ENCODE peak calls at places on chromosomes 13 and 19, in eight cellular contexts. One of them, this sample, is unnamed.

GRCh38 chr19:1154731-1155351 is 19.2 kb downstream of the SBNO2 start:
- DNase-seq in endodermal cell: no peak
- DNase-seq in progenitor cell of endocrine pancreas: no peak
- DNase-seq in foreskin keratinocyte: peak; percentile 48
- DNase-seq in AG04449: no peak
- DNase-seq in tibial artery: peak; percentile 95
- DNase-seq in H54: peak; percentile 94
- DNase-seq in CD8-positive, alpha-beta memory T cell: no peak
- DNase-seq in this sample: peak; percentile 60

GRCh38 chr13:43005460-43006236 is 13.6 kb upstream of the EPSTI1 start:
- DNase-seq in endodermal cell: no peak
- DNase-seq in progenitor cell of endocrine pancreas: no peak
- DNase-seq in foreskin keratinocyte: peak; percentile 59
- DNase-seq in AG04449: no peak
- DNase-seq in tibial artery: no peak
- DNase-seq in H54: no peak
- DNase-seq in CD8-positive, alpha-beta memory T cell: no peak
- DNase-seq in this sample: no peak

GRCh38 chr19:7505682-7506384 is 10.1 kb upstream of the ZNF358 start:
- DNase-seq in endodermal cell: peak; percentile 93
- DNase-seq in progenitor cell of endocrine pancreas: no peak
- DNase-seq in foreskin keratinocyte: no peak
- DNase-seq in AG04449: no peak
- DNase-seq in tibial artery: no peak
- DNase-seq in H54: peak; percentile 84
- DNase-seq in CD8-positive, alpha-beta memory T cell: no peak
- DNase-seq in this sample: no peak

GRCh38 chr19:8305798-8306197 is 2.4 kb downstream of the CD320 start:
- DNase-seq in endodermal cell: no peak
- DNase-seq in progenitor cell of endocrine pancreas: peak; percentile 5
- DNase-seq in foreskin keratinocyte: no peak
- DNase-seq in AG04449: no peak
- DNase-seq in tibial artery: peak; percentile 28
- DNase-seq in H54: no peak
- DNase-seq in CD8-positive, alpha-beta memory T cell: no peak
- DNase-seq in this sample: no peak

GRCh38 chr19:18802354-18802753 is 11.2 kb upstream of the COMP start:
- DNase-seq in endodermal cell: peak; percentile 87
- DNase-seq in progenitor cell of endocrine pancreas: no peak
- DNase-seq in foreskin keratinocyte: no peak
- DNase-seq in AG04449: no peak
- DNase-seq in tibial artery: no peak
- DNase-seq in H54: no peak
- DNase-seq in CD8-positive, alpha-beta memory T cell: no peak
- DNase-seq in this sample: no peak

GRCh38 chr19:13764821-13765394 is 586 bp downstream of the MRI1 start:
- DNase-seq in endodermal cell: peak; percentile 67
- DNase-seq in progenitor cell of endocrine pancreas: no peak
- DNase-seq in foreskin keratinocyte: no peak
- DNase-seq in AG04449: no peak
- DNase-seq in tibial artery: no peak
- DNase-seq in H54: no peak
- DNase-seq in CD8-positive, alpha-beta memory T cell: peak; percentile 26
- DNase-seq in this sample: no peak

GRCh38 chr13:41544824-41545707 is 87.7 kb downstream of the RGCC start:
- DNase-seq in endodermal cell: no peak
- DNase-seq in progenitor cell of endocrine pancreas: no peak
- DNase-seq in foreskin keratinocyte: peak; percentile 91
- DNase-seq in AG04449: no peak
- DNase-seq in tibial artery: no peak
- DNase-seq in H54: no peak
- DNase-seq in CD8-positive, alpha-beta memory T cell: no peak
- DNase-seq in this sample: no peak

GRCh38 chr13:94710881-94711560 is 1.3 kb downstream of the SOX21 start:
- DNase-seq in endodermal cell: peak; percentile 86
- DNase-seq in progenitor cell of endocrine pancreas: peak; percentile 36
- DNase-seq in foreskin keratinocyte: peak; percentile 17
- DNase-seq in AG04449: no peak
- DNase-seq in tibial artery: peak; percentile 62
- DNase-seq in H54: no peak
- DNase-seq in CD8-positive, alpha-beta memory T cell: no peak
- DNase-seq in this sample: no peak

GRCh38 chr13:84870190-84870589 is 929.0 kb downstream of the SLITRK6 start:
- DNase-seq in endodermal cell: peak; percentile 50
- DNase-seq in progenitor cell of endocrine pancreas: no peak
- DNase-seq in foreskin keratinocyte: no peak
- DNase-seq in AG04449: no peak
- DNase-seq in tibial artery: no peak
- DNase-seq in H54: no peak
- DNase-seq in CD8-positive, alpha-beta memory T cell: no peak
- DNase-seq in this sample: no peak

GRCh38 chr19:18735752-18736151 is 52.3 kb downstream of the CRTC1 start:
- DNase-seq in endodermal cell: peak; percentile 44
- DNase-seq in progenitor cell of endocrine pancreas: no peak
- DNase-seq in foreskin keratinocyte: no peak
- DNase-seq in AG04449: no peak
- DNase-seq in tibial artery: no peak
- DNase-seq in H54: no peak
- DNase-seq in CD8-positive, alpha-beta memory T cell: no peak
- DNase-seq in this sample: no peak

GRCh38 chr19:45187421-45188100 is 9.0 kb downstream of the BLOC1S3 start:
- DNase-seq in endodermal cell: peak; percentile 81
- DNase-seq in progenitor cell of endocrine pancreas: no peak
- DNase-seq in foreskin keratinocyte: no peak
- DNase-seq in AG04449: no peak
- DNase-seq in tibial artery: no peak
- DNase-seq in H54: no peak
- DNase-seq in CD8-positive, alpha-beta memory T cell: peak; percentile 45
- DNase-seq in this sample: no peak

GRCh38 chr13:33284916-33285315 is 639 bp downstream of the STARD13 start:
- DNase-seq in endodermal cell: no peak
- DNase-seq in progenitor cell of endocrine pancreas: no peak
- DNase-seq in foreskin keratinocyte: peak; percentile 63
- DNase-seq in AG04449: no peak
- DNase-seq in tibial artery: no peak
- DNase-seq in H54: no peak
- DNase-seq in CD8-positive, alpha-beta memory T cell: no peak
- DNase-seq in this sample: no peak

GRCh38 chr13:51241720-51242119 is 19.5 kb downstream of the FAM124A start:
- DNase-seq in endodermal cell: peak; percentile 21
- DNase-seq in progenitor cell of endocrine pancreas: no peak
- DNase-seq in foreskin keratinocyte: no peak
- DNase-seq in AG04449: no peak
- DNase-seq in tibial artery: no peak
- DNase-seq in H54: no peak
- DNase-seq in CD8-positive, alpha-beta memory T cell: no peak
- DNase-seq in this sample: no peak

GRCh38 chr13:107395927-107396757 is 819.2 kb downstream of the LIG4 start:
- DNase-seq in endodermal cell: no peak
- DNase-seq in progenitor cell of endocrine pancreas: no peak
- DNase-seq in foreskin keratinocyte: no peak
- DNase-seq in AG04449: no peak
- DNase-seq in tibial artery: no peak
- DNase-seq in H54: no peak
- DNase-seq in CD8-positive, alpha-beta memory T cell: no peak
- DNase-seq in this sample: no peak

GRCh38 chr19:18399008-18399407 is 1.6 kb upstream of the LRRC25 start:
- DNase-seq in endodermal cell: no peak
- DNase-seq in progenitor cell of endocrine pancreas: no peak
- DNase-seq in foreskin keratinocyte: peak; percentile 45
- DNase-seq in AG04449: no peak
- DNase-seq in tibial artery: no peak
- DNase-seq in H54: no peak
- DNase-seq in CD8-positive, alpha-beta memory T cell: no peak
- DNase-seq in this sample: no peak

GRCh38 chr19:32969549-32969948 is 2.2 kb downstream of the CEP89 start:
- DNase-seq in endodermal cell: no peak
- DNase-seq in progenitor cell of endocrine pancreas: no peak
- DNase-seq in foreskin keratinocyte: no peak
- DNase-seq in AG04449: no peak
- DNase-seq in tibial artery: no peak
- DNase-seq in H54: no peak
- DNase-seq in CD8-positive, alpha-beta memory T cell: no peak
- DNase-seq in this sample: no peak

GRCh38 chr19:42421591-42422031 is 5.6 kb downstream of the LIPE start:
- DNase-seq in endodermal cell: no peak
- DNase-seq in progenitor cell of endocrine pancreas: no peak
- DNase-seq in foreskin keratinocyte: peak; percentile 98
- DNase-seq in AG04449: no peak
- DNase-seq in tibial artery: no peak
- DNase-seq in H54: no peak
- DNase-seq in CD8-positive, alpha-beta memory T cell: no peak
- DNase-seq in this sample: no peak

GRCh38 chr19:19737559-19738332 is 4.8 kb upstream of the ZNF14 start:
- DNase-seq in endodermal cell: no peak
- DNase-seq in progenitor cell of endocrine pancreas: no peak
- DNase-seq in foreskin keratinocyte: no peak
- DNase-seq in AG04449: no peak
- DNase-seq in tibial artery: no peak
- DNase-seq in H54: no peak
- DNase-seq in CD8-positive, alpha-beta memory T cell: no peak
- DNase-seq in this sample: no peak

GRCh38 chr13:41199526-41199925 is 5.2 kb upstream of the KBTBD7 start:
- DNase-seq in endodermal cell: no peak
- DNase-seq in progenitor cell of endocrine pancreas: no peak
- DNase-seq in foreskin keratinocyte: no peak
- DNase-seq in AG04449: no peak
- DNase-seq in tibial artery: no peak
- DNase-seq in H54: no peak
- DNase-seq in CD8-positive, alpha-beta memory T cell: no peak
- DNase-seq in this sample: no peak

GRCh38 chr13:110989331-110989730 is 74.5 kb upstream of the ANKRD10 start:
- DNase-seq in endodermal cell: no peak
- DNase-seq in progenitor cell of endocrine pancreas: no peak
- DNase-seq in foreskin keratinocyte: no peak
- DNase-seq in AG04449: no peak
- DNase-seq in tibial artery: no peak
- DNase-seq in H54: no peak
- DNase-seq in CD8-positive, alpha-beta memory T cell: no peak
- DNase-seq in this sample: no peak

GRCh38 chr19:49956113-49956491 is 4.9 kb downstream of the SIGLEC11 start:
- DNase-seq in endodermal cell: no peak
- DNase-seq in progenitor cell of endocrine pancreas: no peak
- DNase-seq in foreskin keratinocyte: no peak
- DNase-seq in AG04449: no peak
- DNase-seq in tibial artery: no peak
- DNase-seq in H54: no peak
- DNase-seq in CD8-positive, alpha-beta memory T cell: no peak
- DNase-seq in this sample: no peak

GRCh38 chr19:2475018-2475701 is 767 bp upstream of the GADD45B start:
- DNase-seq in endodermal cell: peak; percentile 87
- DNase-seq in progenitor cell of endocrine pancreas: no peak
- DNase-seq in foreskin keratinocyte: peak; percentile 76
- DNase-seq in AG04449: no peak
- DNase-seq in tibial artery: peak; percentile 87
- DNase-seq in H54: no peak
- DNase-seq in CD8-positive, alpha-beta memory T cell: peak; percentile 62
- DNase-seq in this sample: no peak

GRCh38 chr19:42628411-42629135 is 33.8 kb upstream of the CEACAM8 start:
- DNase-seq in endodermal cell: no peak
- DNase-seq in progenitor cell of endocrine pancreas: no peak
- DNase-seq in foreskin keratinocyte: peak; percentile 3
- DNase-seq in AG04449: no peak
- DNase-seq in tibial artery: no peak
- DNase-seq in H54: no peak
- DNase-seq in CD8-positive, alpha-beta memory T cell: no peak
- DNase-seq in this sample: no peak

GRCh38 chr13:101728021-101728420 is 275.5 kb downstream of the ITGBL1 start:
- DNase-seq in endodermal cell: no peak
- DNase-seq in progenitor cell of endocrine pancreas: no peak
- DNase-seq in foreskin keratinocyte: no peak
- DNase-seq in AG04449: no peak
- DNase-seq in tibial artery: no peak
- DNase-seq in H54: no peak
- DNase-seq in CD8-positive, alpha-beta memory T cell: no peak
- DNase-seq in this sample: no peak

GRCh38 chr19:39411832-39412099 is 703 bp upstream of the PLEKHG2 start:
- DNase-seq in endodermal cell: peak; percentile 93
- DNase-seq in progenitor cell of endocrine pancreas: peak; percentile 71
- DNase-seq in foreskin keratinocyte: peak; percentile 88
- DNase-seq in AG04449: no peak
- DNase-seq in tibial artery: peak; percentile 95
- DNase-seq in H54: peak; percentile 95
- DNase-seq in CD8-positive, alpha-beta memory T cell: peak; percentile 90
- DNase-seq in this sample: peak; percentile 86

GRCh38 chr19:35211545-35212230 is 16.9 kb downstream of the FAM187B start:
- DNase-seq in endodermal cell: peak; percentile 17
- DNase-seq in progenitor cell of endocrine pancreas: no peak
- DNase-seq in foreskin keratinocyte: no peak
- DNase-seq in AG04449: no peak
- DNase-seq in tibial artery: peak; percentile 77
- DNase-seq in H54: no peak
- DNase-seq in CD8-positive, alpha-beta memory T cell: peak; percentile 92
- DNase-seq in this sample: no peak

GRCh38 chr13:24627864-24628418 is 52.3 kb upstream of the ATP12A start:
- DNase-seq in endodermal cell: no peak
- DNase-seq in progenitor cell of endocrine pancreas: no peak
- DNase-seq in foreskin keratinocyte: no peak
- DNase-seq in AG04449: no peak
- DNase-seq in tibial artery: no peak
- DNase-seq in H54: no peak
- DNase-seq in CD8-positive, alpha-beta memory T cell: no peak
- DNase-seq in this sample: no peak

GRCh38 chr19:4284176-4284958 is 5.3 kb downstream of the SHD start:
- DNase-seq in endodermal cell: peak; percentile 93
- DNase-seq in progenitor cell of endocrine pancreas: no peak
- DNase-seq in foreskin keratinocyte: peak; percentile 21
- DNase-seq in AG04449: no peak
- DNase-seq in tibial artery: no peak
- DNase-seq in H54: peak; percentile 74
- DNase-seq in CD8-positive, alpha-beta memory T cell: no peak
- DNase-seq in this sample: no peak

GRCh38 chr19:16330368-16330801 is 5.8 kb downstream of the KLF2 start:
- DNase-seq in endodermal cell: peak; percentile 71
- DNase-seq in progenitor cell of endocrine pancreas: no peak
- DNase-seq in foreskin keratinocyte: peak; percentile 87
- DNase-seq in AG04449: no peak
- DNase-seq in tibial artery: peak; percentile 82
- DNase-seq in H54: peak; percentile 95
- DNase-seq in CD8-positive, alpha-beta memory T cell: peak; percentile 94
- DNase-seq in this sample: no peak

GRCh38 chr19:8511573-8512101 is 2.3 kb downstream of the ZNF414 start:
- DNase-seq in endodermal cell: no peak
- DNase-seq in progenitor cell of endocrine pancreas: no peak
- DNase-seq in foreskin keratinocyte: peak; percentile 35
- DNase-seq in AG04449: no peak
- DNase-seq in tibial artery: no peak
- DNase-seq in H54: no peak
- DNase-seq in CD8-positive, alpha-beta memory T cell: no peak
- DNase-seq in this sample: no peak

GRCh38 chr19:46789371-46789770 is 977 bp upstream of the SLC1A5 start:
- DNase-seq in endodermal cell: no peak
- DNase-seq in progenitor cell of endocrine pancreas: no peak
- DNase-seq in foreskin keratinocyte: no peak
- DNase-seq in AG04449: no peak
- DNase-seq in tibial artery: no peak
- DNase-seq in H54: no peak
- DNase-seq in CD8-positive, alpha-beta memory T cell: no peak
- DNase-seq in this sample: no peak

GRCh38 chr19:3131168-3131567 is 4.7 kb upstream of the GNA15 start:
- DNase-seq in endodermal cell: peak; percentile 30
- DNase-seq in progenitor cell of endocrine pancreas: no peak
- DNase-seq in foreskin keratinocyte: no peak
- DNase-seq in AG04449: no peak
- DNase-seq in tibial artery: no peak
- DNase-seq in H54: no peak
- DNase-seq in CD8-positive, alpha-beta memory T cell: peak; percentile 29
- DNase-seq in this sample: no peak

GRCh38 chr13:24063281-24063851 is 97.2 kb upstream of the SPATA13 start:
- DNase-seq in endodermal cell: peak; percentile 14
- DNase-seq in progenitor cell of endocrine pancreas: no peak
- DNase-seq in foreskin keratinocyte: no peak
- DNase-seq in AG04449: no peak
- DNase-seq in tibial artery: no peak
- DNase-seq in H54: no peak
- DNase-seq in CD8-positive, alpha-beta memory T cell: no peak
- DNase-seq in this sample: no peak

GRCh38 chr13:95002968-95003813 is 290.8 kb upstream of the SOX21 start:
- DNase-seq in endodermal cell: peak; percentile 57
- DNase-seq in progenitor cell of endocrine pancreas: no peak
- DNase-seq in foreskin keratinocyte: no peak
- DNase-seq in AG04449: no peak
- DNase-seq in tibial artery: no peak
- DNase-seq in H54: no peak
- DNase-seq in CD8-positive, alpha-beta memory T cell: no peak
- DNase-seq in this sample: no peak

This sample was measured in AG04450.